ENCODE peak calls at places on chromosomes 11 and 22, in four cellular contexts. D is tibial artery, O is heart left ventricle, B is right lobe of liver. F is an unnamed sample.

GRCh38 chr11:63666874-63667273 is 4.3 kb downstream of the ATL3 start:
- DNase-seq in D (no peak), O (no peak), B (no peak), F (no peak)

GRCh38 chr11:82995754-82996398 is 75.8 kb downstream of the RAB30 start:
- DNase-seq in D (peak), O (no peak), B (no peak), F (no peak)

GRCh38 chr22:32728291-32728690 is 73.2 kb upstream of the TIMP3 start:
- DNase-seq in D (no peak), O (no peak), B (no peak), F (no peak)

GRCh38 chr22:21593406-21594232 is 26.1 kb downstream of the UBE2L3 start:
- DNase-seq in D (no peak), O (peak), B (no peak), F (no peak)

GRCh38 chr11:131693756-131694155 is 323.3 kb downstream of the NTM start:
- DNase-seq in D (no peak), O (no peak), B (no peak), F (no peak)

GRCh38 chr11:134398079-134398444 is 14.0 kb downstream of the B3GAT1 start:
- DNase-seq in D (no peak), O (no peak), B (peak), F (no peak)

GRCh38 chr22:42680648-42681047 is 31.5 kb upstream of the CYB5R3 start:
- DNase-seq in D (no peak), O (peak), B (no peak), F (no peak)

GRCh38 chr11:47510231-47510630 is 42.7 kb downstream of the CELF1 start:
- DNase-seq in D (no peak), O (no peak), B (no peak), F (no peak)

DNA sequence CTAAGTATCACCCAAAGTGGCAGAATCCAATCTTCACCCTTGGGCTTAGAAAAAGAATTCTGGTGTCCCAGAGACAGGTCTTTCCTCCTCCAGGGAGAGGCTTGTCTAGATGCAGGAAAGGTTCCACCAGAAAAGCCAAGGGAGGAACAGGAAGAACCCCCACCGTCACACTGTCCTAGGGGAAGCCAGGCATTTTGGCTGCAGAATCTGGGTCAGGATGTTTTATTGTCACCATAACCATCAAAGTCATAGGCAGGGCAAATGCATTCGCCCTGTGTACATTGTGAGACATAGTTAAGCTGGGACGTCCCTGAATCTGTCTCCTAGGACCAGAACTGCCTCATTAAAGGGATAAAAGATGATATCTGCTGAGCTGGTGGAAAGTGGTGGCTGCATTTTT is 590.5 kb downstream of the OPCML start:
- DNase-seq in D (no peak), O (no peak), B (no peak), F (no peak)
- H3K27ac ChIP-seq in D (no peak), O (no peak), B (no peak), F (no peak)

GRCh38 chr11:727281-727701 is 20.0 kb upstream of the TALDO1 start:
- DNase-seq in D (no peak), O (no peak), B (no peak), F (no peak)

GRCh38 chr11:724733-725386 is 18.8 kb downstream of the EPS8L2 start:
- DNase-seq in D (no peak), O (peak), B (no peak), F (no peak)

GRCh38 chr11:726278-726915 is 20.4 kb downstream of the EPS8L2 start:
- DNase-seq in D (no peak), O (no peak), B (peak), F (peak)

GRCh38 chr11:724063-724732 is 18.2 kb downstream of the EPS8L2 start:
- DNase-seq in D (no peak), O (peak), B (no peak), F (no peak)

GRCh38 chr11:725624-726202 is 19.7 kb downstream of the EPS8L2 start:
- DNase-seq in D (no peak), O (no peak), B (no peak), F (no peak)
- H3K4me3 ChIP-seq in D (peak), O (peak), B (no peak), F (peak)

GRCh38 chr11:3046190-3046589 is 11.0 kb downstream of the CARS1 start:
- DNase-seq in D (no peak), O (no peak), B (no peak), F (no peak)
- TF ChIP-seq CTCF in D (no peak), O (no peak), B (peak), F (no peak)

GRCh38 chr11:76276773-76277155 is 70.5 kb upstream of the WNT11 start:
- DNase-seq in D (no peak), O (no peak), B (no peak), F (no peak)
- H3K27ac ChIP-seq in D (no peak), O (no peak), B (peak), F (no peak)

GRCh38 chr22:36367066-36367465 is 20.7 kb downstream of the MYH9 start:
- DNase-seq in D (no peak), O (no peak), B (no peak), F (no peak)

GRCh38 chr22:36369004-36369921 is 18.5 kb downstream of the MYH9 start:
- DNase-seq in D (no peak), O (no peak), B (no peak), F (no peak)

GRCh38 chr22:36368359-36368983 is 19.3 kb downstream of the MYH9 start:
- DNase-seq in D (no peak), O (no peak), B (no peak), F (no peak)

GRCh38 chr22:36366291-36366708 is 21.5 kb downstream of the MYH9 start:
- DNase-seq in D (peak), O (no peak), B (no peak), F (no peak)

GRCh38 chr22:36367479-36367878 is 20.3 kb downstream of the MYH9 start:
- DNase-seq in D (no peak), O (peak), B (no peak), F (peak)
- H3K4me3 ChIP-seq in D (peak), O (peak), B (no peak), F (peak)

GRCh38 chr11:108117746-108118371 is 3.5 kb upstream of the ACAT1 start:
- DNase-seq in D (no peak), O (no peak), B (no peak), F (no peak)
- TF ChIP-seq CTCF in D (peak), O (peak), B (peak), F (peak)

DNA sequence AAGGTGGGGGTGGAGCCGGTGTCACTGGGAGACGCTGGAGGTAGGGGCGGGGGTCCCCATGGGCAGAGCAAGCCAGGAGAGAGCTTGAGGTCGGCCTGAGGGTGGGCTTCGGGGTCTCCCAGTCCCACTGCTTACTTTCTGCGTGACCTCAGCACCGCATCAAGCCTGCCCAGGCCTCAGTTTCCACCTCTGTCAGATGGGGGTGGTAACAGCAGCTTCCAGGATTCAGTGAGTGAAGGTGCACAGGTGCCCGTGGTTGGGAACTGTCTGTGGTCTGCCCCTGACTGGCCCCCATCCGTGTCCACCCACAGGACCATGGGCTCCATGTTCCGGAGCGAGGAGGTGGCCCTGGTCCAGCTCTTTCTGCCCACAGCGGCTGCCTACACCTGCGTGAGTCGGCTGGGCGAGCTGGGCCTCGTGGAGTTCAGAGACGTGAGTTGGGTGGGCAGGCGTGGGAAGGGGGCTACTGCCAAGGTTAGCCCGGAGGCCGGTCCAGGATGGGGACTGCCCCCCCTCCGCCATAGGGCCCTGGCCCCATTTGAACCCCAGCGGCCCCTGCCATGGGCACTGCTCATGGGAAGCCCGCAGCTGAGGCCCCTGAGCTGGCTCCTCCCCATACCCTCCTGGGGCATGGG is 2.2 kb downstream of the TCIRG1 start:
- DNase-seq in D (no peak), O (no peak), B (peak), F (peak)
- H3K27ac ChIP-seq in D (peak), O (peak), B (peak), F (peak)

F was measured in lower lobe of right lung.